ENCODE peak calls at places on chromosome 3, in five cellular contexts. V is brain microvascular endothelial cell, E is suprapubic skin, L is GM23248, K is right cardiac atrium. X is an unnamed sample.

GRCh38 chr3:48681541-48681880 is 4.2 kb downstream of the NCKIPSD start:
- DNase-seq in K (no peak), E (no peak), L (no peak), V (no peak), X (no peak)

GRCh38 chr3:15064299-15064834 is 748 bp downstream of the MRPS25 start:
- DNase-seq in K (peak; percentile 60), L (peak; percentile 72), E (no peak), V (no peak), X (no peak)

GRCh38 chr3:34090876-34091275 is 292.4 kb downstream of the PDCD6IP start:
- DNase-seq in K (no peak), V (no peak), E (no peak), L (no peak), X (no peak)

GRCh38 chr3:192831111-192831644 is 86.5 kb downstream of the MB21D2 start:
- DNase-seq in L (peak; percentile 95), K (no peak), E (no peak), V (peak; percentile 86), X (peak; percentile 98)

GRCh38 chr3:124837065-124837464 is 50.1 kb downstream of the ITGB5 start:
- DNase-seq in V (no peak), E (no peak), K (no peak), L (peak; percentile 44), X (no peak)

GRCh38 chr3:172065967-172066762 is 26.8 kb downstream of the FNDC3B start:
- DNase-seq in L (peak; percentile 75), V (peak; percentile 50), K (no peak), E (no peak), X (peak; percentile 76)

GRCh38 chr3:124584245-124584551 is 146.1 kb upstream of the UMPS start:
- DNase-seq in V (no peak), L (no peak), K (no peak), E (no peak), X (no peak)

GRCh38 chr3:185330238-185330637 is 32.7 kb upstream of the MAP3K13 start:
- DNase-seq in K (no peak), V (no peak), E (no peak), L (no peak), X (no peak)

GRCh38 chr3:167450195-167450594 is 23.6 kb downstream of the SERPINI2 start:
- DNase-seq in K (no peak), L (no peak), E (no peak), V (no peak), X (no peak)

GRCh38 chr3:12809435-12809834 is 13.0 kb downstream of the CAND2 start:
- DNase-seq in V (no peak), K (no peak), L (no peak), E (no peak), X (no peak)

GRCh38 chr3:12810963-12811362 is 14.5 kb downstream of the CAND2 start:
- DNase-seq in K (no peak), V (no peak), L (no peak), E (no peak), X (no peak)

GRCh38 chr3:12808587-12808986 is 12.1 kb downstream of the CAND2 start:
- DNase-seq in K (no peak), E (no peak), V (no peak), L (no peak), X (no peak)

GRCh38 chr3:12809001-12809400 is 12.5 kb downstream of the CAND2 start:
- DNase-seq in V (no peak), K (no peak), L (no peak), E (no peak), X (no peak)

GRCh38 chr3:12810013-12810780 is 13.7 kb downstream of the CAND2 start:
- DNase-seq in K (peak; percentile 99), V (peak; percentile 84), L (peak; percentile 97), E (peak; percentile 98), X (peak; percentile 68)
- H3K4me3 ChIP-seq in K (peak overlapping the region; percentile 47), V (peak overlapping the region; percentile 58), L (peak overlapping the region; percentile 83), E (peak overlapping the region; percentile 55), X (peak overlapping the region; percentile 51)

DNA sequence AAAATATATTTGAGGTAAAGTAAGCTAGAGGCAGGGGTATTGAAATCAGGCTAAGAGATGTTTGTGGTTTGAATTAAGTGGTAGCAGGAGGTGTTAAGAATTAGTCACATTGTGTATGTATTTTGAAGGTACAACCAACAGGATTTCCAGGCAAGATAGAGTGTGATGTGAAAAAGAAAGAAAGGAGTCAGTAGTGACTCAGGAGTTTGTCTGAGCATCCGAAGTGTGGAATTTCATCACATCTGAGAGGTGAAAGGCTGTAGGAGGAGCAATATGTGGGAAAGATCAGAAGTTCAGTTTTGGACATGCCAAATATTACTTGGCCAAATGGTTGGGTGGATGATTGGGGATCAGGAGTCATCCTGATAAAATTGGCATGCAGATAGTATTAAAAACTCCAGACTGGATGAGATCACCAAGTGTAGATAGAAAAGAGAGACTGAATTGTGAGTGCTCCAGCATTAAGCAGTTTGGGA is 32.1 kb upstream of the EBLN2 start:
- DNase-seq in V (peak; percentile 91), L (peak; percentile 94), K (no peak), E (no peak), X (peak; percentile 97)
- H3K27ac ChIP-seq in V (peak overlapping the region; percentile 81), L (peak overlapping the region; percentile 86), K (no peak overlapping the region), E (peak overlapping the region; percentile 51), X (peak overlapping the region; percentile 80)

GRCh38 chr3:12325594-12326295 is 36.9 kb downstream of the PPARG start:
- DNase-seq in E (no peak), K (no peak), V (no peak), L (no peak), X (no peak)
- H3K4me3 ChIP-seq in E (no peak overlapping the region), K (no peak overlapping the region), V (no peak overlapping the region), L (no peak overlapping the region), X (no peak overlapping the region)

GRCh38 chr3:141432904-141433303 is 53.9 kb upstream of the RASA2 start:
- DNase-seq in E (no peak), V (no peak), L (no peak), K (no peak), X (no peak)
- H3K27ac ChIP-seq in E (no peak overlapping the region), V (no peak overlapping the region), L (no peak overlapping the region), K (no peak overlapping the region), X (no peak overlapping the region)